ENCODE peak calls at places on chromosomes 1 and 21, in seven cellular contexts. D is omental fat pad; U is caudate nucleus; H is hypothalamus; B is progenitor cell of endocrine pancreas; X is mucosa of gallbladder; P is stimulated activated CD4-positive, alpha-beta T cell treated with anti-CD3 and anti-CD28 coated beads, Interleukin-4, amount 100 ng/mL, for 1 hour. W is an unnamed sample.

GRCh38 chr1:208249300-208249699 is 5.1 kb upstream of the PLXNA2 start:
- DNase-seq in D (no peak), U (no peak), H (no peak), B (no peak), X (no peak), P (no peak), W (no peak)

GRCh38 chr1:12053752-12054548 is 9.2 kb upstream of the TNFRSF8 start:
- DNase-seq in D (no peak), U (no peak), H (no peak), B (no peak), X (no peak), P (no peak), W (no peak)

GRCh38 chr1:43447891-43448708 is 5.6 kb downstream of the HYI start:
- DNase-seq in D (no peak), U (no peak), H (no peak), B (no peak), X (peak; percentile 76), P (no peak), W (no peak)

GRCh38 chr21:36338975-36339374 is 19.0 kb downstream of the MORC3 start:
- DNase-seq in D (no peak), U (no peak), H (no peak), B (no peak), X (no peak), P (no peak), W (no peak)

GRCh38 chr1:15168479-15168878 is 14.9 kb downstream of the TMEM51 start:
- DNase-seq in D (no peak), U (no peak), H (no peak), B (no peak), X (no peak), P (no peak), W (no peak)

GRCh38 chr1:183291802-183292515 is 105.9 kb downstream of the LAMC2 start:
- DNase-seq in D (no peak), U (no peak), H (no peak), B (no peak), X (no peak), P (no peak), W (no peak)

GRCh38 chr1:92754000-92754787 is 30.7 kb downstream of the EVI5 start:
- DNase-seq in D (no peak), U (no peak), H (no peak), B (no peak), X (no peak), P (no peak), W (no peak)

GRCh38 chr1:167517535-167518330 is 596 bp downstream of the CD247 start:
- DNase-seq in D (no peak), U (no peak), H (no peak), B (no peak), X (no peak), P (peak; percentile 88), W (no peak)

GRCh38 chr1:76635784-76636183 is 231.5 kb upstream of the ST6GALNAC5 start:
- DNase-seq in D (no peak), U (no peak), H (no peak), B (no peak), X (no peak), P (no peak), W (no peak)

GRCh38 chr1:1567152-1567830 is 7.4 kb downstream of the SSU72 start:
- DNase-seq in D (no peak), U (no peak), H (no peak), B (no peak), X (no peak), P (no peak), W (no peak)

GRCh38 chr1:245921417-245921816 is 585.7 kb downstream of the SMYD3 start:
- DNase-seq in D (no peak), U (no peak), H (no peak), B (no peak), X (no peak), P (no peak), W (no peak)

GRCh38 chr1:60886793-60887331 is 195.5 kb upstream of the NFIA start:
- DNase-seq in D (no peak), U (no peak), H (no peak), B (no peak), X (no peak), P (no peak), W (no peak)

GRCh38 chr1:83545450-83545849 is 453.5 kb downstream of the TTLL7 start:
- DNase-seq in D (no peak), U (no peak), H (no peak), B (no peak), X (no peak), P (no peak), W (no peak)

GRCh38 chr1:1629430-1630190 is 2.4 kb upstream of the MMP23B start:
- DNase-seq in D (no peak), U (no peak), H (no peak), B (no peak), X (no peak), P (peak; percentile 63), W (no peak)

GRCh38 chr1:206032356-206033140 is 8.9 kb upstream of the CTSE start:
- DNase-seq in D (no peak), U (no peak), H (no peak), B (no peak), X (no peak), P (no peak), W (no peak)

GRCh38 chr1:75338974-75339483 is 204.8 kb downstream of the LHX8 start:
- DNase-seq in D (no peak), U (no peak), H (peak; percentile 4), B (no peak), X (no peak), P (no peak), W (no peak)

GRCh38 chr1:71339238-71339637 is 258.4 kb upstream of the ZRANB2 start:
- DNase-seq in D (no peak), U (no peak), H (no peak), B (no peak), X (no peak), P (no peak), W (no peak)

GRCh38 chr1:240492832-240493440 is 119.0 kb downstream of the GREM2 start:
- DNase-seq in D (no peak), U (no peak), H (peak; percentile 6), B (peak; percentile 29), X (no peak), P (no peak), W (peak; percentile 26)

GRCh38 chr1:108610073-108610472 is 50.2 kb downstream of the EEIG2 start:
- DNase-seq in D (no peak), U (no peak), H (no peak), B (no peak), X (no peak), P (no peak), W (no peak)

GRCh38 chr1:192579319-192579738 is 3.8 kb downstream of the RGS1 start:
- DNase-seq in D (no peak), U (no peak), H (no peak), B (no peak), X (no peak), P (no peak), W (no peak)

GRCh38 chr1:244087021-244087560 is 36.0 kb downstream of the ZBTB18 start:
- DNase-seq in D (no peak), U (no peak), H (no peak), B (no peak), X (no peak), P (no peak), W (no peak)

GRCh38 chr1:156581661-156582387 is 2.3 kb downstream of the TTC24 start:
- DNase-seq in D (no peak), U (no peak), H (no peak), B (no peak), X (no peak), P (no peak), W (no peak)